ENCODE peak calls at places on chromosomes 4 and X, in six cellular contexts. T, F, W, S, R and G are unnamed samples.

GRCh38 chr4:153394945-153395344 is 50.5 kb downstream of the MND1 start:
- DNase-seq in W (no peak), R (no peak), T (no peak), S (no peak), F (no peak), G (no peak)

GRCh38 chr4:119044919-119045318 is 90.7 kb upstream of the MYOZ2 start:
- DNase-seq in W (no peak), R (no peak), T (no peak), S (no peak), F (no peak), G (no peak)

GRCh38 chrX:10254746-10255145 is 98.0 kb downstream of the CLCN4 start:
- DNase-seq in S (no peak), R (no peak), W (peak; percentile 2), T (no peak), F (no peak), G (no peak)

GRCh38 chr4:144645621-144646522 is at the start of gene HHIP:
- DNase-seq in F (peak; percentile 42), R (no peak), W (peak; percentile 1), S (peak; percentile 21), T (no peak), G (peak; percentile 30)

GRCh38 chrX:150772150-150772970 is 79.2 kb downstream of the MTMR1 start:
- DNase-seq in R (peak; percentile 21), T (no peak), F (peak; percentile 82), W (peak; percentile 36), S (peak; percentile 84), G (peak; percentile 74)

GRCh38 chr4:76993787-76994641 is 44.5 kb downstream of the SEPTIN11 start:
- DNase-seq in F (no peak), R (no peak), S (peak; percentile 29), T (peak; percentile 73), W (no peak), G (peak; percentile 27)

GRCh38 chr4:189021831-189022230 is 882.6 kb downstream of the TRIML1 start:
- DNase-seq in W (no peak), T (no peak), F (no peak), R (no peak), S (no peak), G (no peak)

GRCh38 chrX:38754102-38754790 is 47.0 kb upstream of the MID1IP1 start:
- DNase-seq in S (no peak), W (peak; percentile 19), R (no peak), T (peak; percentile 31), F (peak; percentile 39), G (no peak)

GRCh38 chrX:96985046-96985445 is 101.3 kb downstream of the RPA4 start:
- DNase-seq in T (no peak), R (no peak), S (no peak), F (no peak), W (no peak), G (no peak)
- TF ChIP-seq TAF1 in T (no peak), R (no peak), S (no peak), F (no peak), W (no peak), G (no peak)

DNA sequence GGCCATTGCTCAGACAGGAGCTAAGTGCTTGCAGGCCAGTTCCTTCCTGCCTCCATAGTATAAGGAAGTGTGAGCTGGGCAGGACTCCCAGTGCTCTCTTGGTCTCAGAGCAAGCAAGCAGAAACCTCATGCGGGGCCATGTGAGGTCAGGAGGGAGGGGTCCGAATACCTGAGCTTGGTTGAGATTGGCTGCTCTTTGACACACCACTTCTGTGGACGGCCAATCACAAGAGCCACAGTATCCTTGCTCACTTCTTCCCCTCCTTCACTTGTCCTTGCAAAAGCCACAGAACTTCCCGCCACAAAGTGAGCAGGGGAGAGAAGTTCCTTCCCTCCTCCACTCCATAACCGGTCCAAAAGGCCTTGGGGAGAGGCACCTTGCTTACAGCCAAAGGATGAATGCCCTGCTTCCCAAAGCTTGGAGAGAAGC is 56.7 kb downstream of the PRPS1 start:
- DNase-seq in R (no peak), F (peak; percentile 75), T (no peak), W (no peak), S (no peak), G (no peak)
- TF ChIP-seq POLR2A in R (no peak), F (peak; percentile 35), T (no peak), W (no peak), S (no peak), G (no peak)

DNA sequence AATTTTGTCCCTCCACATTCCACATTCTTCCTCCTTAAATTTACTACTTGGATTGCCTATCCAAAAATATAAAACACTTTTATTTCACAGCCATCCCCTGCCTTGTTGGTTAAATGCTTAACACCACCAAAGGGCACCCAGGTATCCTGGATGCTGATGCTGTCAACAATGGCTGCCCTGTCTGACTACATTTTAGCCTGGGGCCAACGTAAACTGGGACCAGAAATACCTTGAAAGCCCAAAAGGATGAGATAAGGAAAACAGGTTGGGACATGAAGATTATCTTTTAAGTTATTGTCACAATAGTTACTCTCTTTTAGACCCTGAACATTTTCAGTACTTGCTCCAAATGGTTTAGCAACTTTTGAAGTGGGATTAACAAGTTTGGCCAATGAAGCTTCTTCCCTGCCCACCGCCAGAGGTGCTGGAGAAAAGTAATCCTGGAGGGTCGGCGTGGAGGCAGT is 775 bp upstream of the YIPF6 start:
- DNase-seq in S (no peak), W (peak; percentile 19), F (no peak), T (no peak), R (no peak), G (no peak)
- TF ChIP-seq TAF1 in S (no peak), W (no peak), F (no peak), T (no peak), R (no peak), G (no peak)

GRCh38 chr4:140372607-140373327 is 679 bp upstream of the SCOC start:
- DNase-seq in T (peak; percentile 28), W (peak; percentile 16), S (peak; percentile 31), R (no peak), F (peak; percentile 31), G (peak; percentile 22)

GRCh38 chr4:140367738-140368137 is 5.7 kb upstream of the SCOC start:
- DNase-seq in T (no peak), W (no peak), F (no peak), S (no peak), R (no peak), G (no peak)

GRCh38 chr4:140374130-140374477 is 658 bp downstream of the SCOC start:
- DNase-seq in W (peak; percentile 32), F (no peak), S (no peak), T (no peak), R (no peak), G (no peak)

GRCh38 chr4:140368686-140369085 is 4.8 kb upstream of the SCOC start:
- DNase-seq in T (no peak), F (no peak), S (no peak), W (no peak), R (no peak), G (no peak)

DNA sequence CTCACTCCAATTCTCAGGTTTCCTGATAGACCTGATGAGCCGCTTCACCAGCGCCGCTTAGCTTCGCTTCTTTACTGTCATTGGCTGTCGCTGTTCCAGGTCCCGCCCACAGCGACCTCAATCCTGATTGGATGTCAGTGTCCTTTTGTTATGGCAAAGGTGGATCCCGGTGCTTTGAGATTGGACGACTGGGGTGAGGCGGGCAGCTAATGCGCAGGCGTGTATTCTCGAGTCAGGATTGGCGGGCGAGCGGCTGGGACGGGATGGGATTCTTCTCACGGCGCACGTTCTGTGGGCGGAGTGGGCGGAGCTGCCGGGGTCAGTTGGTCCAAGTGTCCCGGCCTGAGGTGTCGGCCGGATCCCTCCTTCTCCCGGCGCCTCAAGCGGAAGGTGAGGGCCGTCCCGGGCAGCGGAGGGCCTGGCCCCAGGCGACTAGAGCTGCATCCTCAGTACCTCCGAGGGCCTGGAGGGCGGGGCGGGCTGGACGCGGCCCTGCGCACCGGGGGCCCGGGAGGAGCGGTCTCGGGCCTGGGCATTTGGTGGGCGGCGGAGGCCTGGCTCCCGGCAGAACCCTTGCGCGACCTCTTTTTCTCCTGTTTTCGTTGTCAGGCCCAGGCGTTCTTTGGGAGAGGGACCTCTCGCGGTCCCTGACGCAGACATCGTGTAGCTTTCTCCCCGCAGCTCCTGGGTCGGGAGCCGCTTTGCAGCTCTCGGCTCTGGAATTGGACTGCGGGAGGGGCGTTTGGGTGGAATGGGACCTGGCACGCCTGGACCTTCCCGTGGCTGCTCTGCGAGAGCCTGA is at the start of gene SCOC:
- DNase-seq in W (peak; percentile 99), F (peak; percentile 99), S (peak; percentile 81), R (peak; percentile 99), T (peak; percentile 98), G (peak; percentile 78)
- TF ChIP-seq POLR2A in W (no peak), F (peak; percentile 87), S (peak; percentile 67), R (no peak), T (peak; percentile 89), G (peak; percentile 50)

GRCh38 chrX:41931591-41931990 is 8.2 kb upstream of the CASK start:
- DNase-seq in T (no peak), R (no peak), S (no peak), F (no peak), W (no peak), G (no peak)

GRCh38 chrX:41933546-41933945 is 10.2 kb upstream of the CASK start:
- DNase-seq in F (no peak), W (no peak), S (no peak), T (no peak), R (no peak), G (no peak)

GRCh38 chrX:41932885-41933284 is 9.5 kb upstream of the CASK start:
- DNase-seq in F (no peak), R (no peak), S (no peak), W (no peak), T (no peak), G (no peak)

GRCh38 chrX:41935827-41936226 is 12.5 kb upstream of the CASK start:
- DNase-seq in T (no peak), R (no peak), S (no peak), W (no peak), F (no peak), G (no peak)
- TF ChIP-seq TAF1 in T (no peak), R (no peak), S (no peak), W (no peak), F (no peak), G (no peak)

GRCh38 chrX:49070988-49071387 is 2.8 kb downstream of the PRAF2 start:
- DNase-seq in F (no peak), S (no peak), W (no peak), T (no peak), R (no peak), G (no peak)

GRCh38 chrX:49071877-49072711 is 1.7 kb downstream of the PRAF2 start:
- DNase-seq in W (no peak), F (peak; percentile 31), S (no peak), R (peak; percentile 65), T (no peak), G (no peak)

GRCh38 chrX:49075347-49075746 is 1.5 kb upstream of the PRAF2 start:
- DNase-seq in R (no peak), S (no peak), W (no peak), F (no peak), T (no peak), G (no peak)

GRCh38 chrX:49072712-49073095 is 1.1 kb downstream of the PRAF2 start:
- DNase-seq in R (no peak), W (no peak), S (no peak), T (no peak), F (no peak), G (no peak)

GRCh38 chrX:49073641-49074575 is at the start of gene PRAF2:
- DNase-seq in F (no peak), R (peak; percentile 46), S (peak; percentile 87), W (no peak), T (peak; percentile 42), G (peak; percentile 90)
- TF ChIP-seq POLR2A in F (no peak), R (no peak), S (peak; percentile 23), W (no peak), T (peak; percentile 82), G (peak; percentile 36)